ENCODE peak calls at places on chromosome 11, in eight cellular contexts. U, E, D, C, W, L, M and Q are unnamed samples.

GRCh38 chr11:130520231-130520630 is 71.8 kb downstream of the ADAMTS15 start:
- DNase-seq in U (no peak), E (no peak), D (no peak), C (no peak), W (peak; percentile 31), L (no peak), M (no peak), Q (no peak)

GRCh38 chr11:26778000-26778757 is 56.3 kb upstream of the SLC5A12 start:
- DNase-seq in U (no peak), E (no peak), D (peak; percentile 80), C (no peak), W (peak; percentile 17), L (no peak), M (no peak), Q (no peak)

GRCh38 chr11:60836866-60837510 is 4.9 kb upstream of the CCDC86 start:
- DNase-seq in U (no peak), E (no peak), D (no peak), C (no peak), W (no peak), L (no peak), M (no peak), Q (no peak)

GRCh38 chr11:68216171-68216938 is 3.3 kb upstream of the KMT5B start:
- DNase-seq in U (no peak), E (peak; percentile 62), D (no peak), C (no peak), W (no peak), L (no peak), M (peak; percentile 29), Q (no peak)

GRCh38 chr11:126968915-126969314 is 31.7 kb downstream of the KIRREL3 start:
- DNase-seq in U (no peak), E (no peak), D (no peak), C (peak; percentile 89), W (no peak), L (no peak), M (no peak), Q (no peak)

GRCh38 chr11:45156201-45156600 is 9.8 kb downstream of the PRDM11 start:
- DNase-seq in U (no peak), E (no peak), D (no peak), C (no peak), W (no peak), L (no peak), M (no peak), Q (no peak)

GRCh38 chr11:9461760-9462134 is 935 bp downstream of the ZNF143 start:
- DNase-seq in U (no peak), E (no peak), D (peak; percentile 5), C (no peak), W (no peak), L (no peak), M (no peak), Q (peak; percentile 35)

GRCh38 chr11:64296830-64297721 is 3.1 kb upstream of the CATSPERZ start:
- DNase-seq in U (no peak), E (no peak), D (no peak), C (peak; percentile 43), W (no peak), L (no peak), M (no peak), Q (no peak)

GRCh38 chr11:130144129-130144528 is 15.5 kb upstream of the ST14 start:
- DNase-seq in U (no peak), E (no peak), D (no peak), C (no peak), W (no peak), L (no peak), M (no peak), Q (no peak)

GRCh38 chr11:5631426-5631825 is 6.6 kb downstream of the TRIM34 start:
- DNase-seq in U (no peak), E (no peak), D (no peak), C (no peak), W (no peak), L (no peak), M (no peak), Q (no peak)

GRCh38 chr11:69309800-69310280 is 15.9 kb downstream of the MYEOV start:
- DNase-seq in U (no peak), E (no peak), D (no peak), C (no peak), W (no peak), L (no peak), M (no peak), Q (no peak)